ENCODE peak calls at places on chromosomes 7 and 10, in four cellular contexts. E is endodermal cell, J is GM12878, Y is foreskin keratinocyte. N is an unnamed sample.

GRCh38 chr7:157980774-157981173 is 606.8 kb downstream of the PTPRN2 start:
- DNase-seq in E (peak; percentile 41), J (no peak), Y (no peak), N (no peak)

GRCh38 chr7:16695621-16696237 is 49.7 kb downstream of the BZW2 start:
- DNase-seq in E (peak; percentile 73), J (no peak), Y (peak; percentile 54), N (peak; percentile 76)

GRCh38 chr7:128697301-128697905 is 25.3 kb downstream of the GARIN1A start:
- DNase-seq in E (peak; percentile 95), J (no peak), Y (peak; percentile 36), N (peak; percentile 69)

GRCh38 chr10:61140765-61141392 is 196.9 kb upstream of the RHOBTB1 start:
- DNase-seq in E (no peak), J (no peak), Y (peak; percentile 40), N (no peak)

GRCh38 chr7:130869918-130870317 is 135.9 kb upstream of the KLF14 start:
- DNase-seq in E (no peak), J (no peak), Y (no peak), N (no peak)

GRCh38 chr7:44224216-44224950 is 23.6 kb downstream of the YKT6 start:
- DNase-seq in E (no peak), J (no peak), Y (peak; percentile 29), N (peak; percentile 37)

GRCh38 chr7:95454438-95454837 is 19.6 kb upstream of the PON2 start:
- DNase-seq in E (no peak), J (no peak), Y (no peak), N (no peak)

GRCh38 chr7:12422449-12423320 is 19.0 kb upstream of the VWDE start:
- DNase-seq in E (no peak), J (no peak), Y (peak; percentile 74), N (no peak)

GRCh38 chr7:106610996-106611886 is 49.7 kb downstream of the CCDC71L start:
- DNase-seq in E (no peak), J (peak; percentile 42), Y (peak; percentile 24), N (no peak)

GRCh38 chr10:22345301-22346086 is at the start of gene SPAG6:
- DNase-seq in E (peak; percentile 91), J (no peak), Y (no peak), N (peak; percentile 63)

GRCh38 chr7:4668510-4668847 is 13.6 kb upstream of the FOXK1 start:
- DNase-seq in E (no peak), J (no peak), Y (no peak), N (no peak)

GRCh38 chr10:128047337-128047736 is 78.9 kb downstream of the MKI67 start:
- DNase-seq in E (peak; percentile 96), J (peak; percentile 63), Y (peak; percentile 89), N (peak; percentile 94)

GRCh38 chr7:9204571-9204970 is 771.2 kb downstream of the NXPH1 start:
- DNase-seq in E (no peak), J (no peak), Y (no peak), N (no peak)

GRCh38 chr7:11698273-11698930 is 133.6 kb downstream of the THSD7A start:
- DNase-seq in E (no peak), J (no peak), Y (no peak), N (no peak)

GRCh38 chr7:6546852-6547251 is 4.4 kb downstream of the GRID2IP start:
- DNase-seq in E (no peak), J (no peak), Y (peak; percentile 27), N (no peak)